ENCODE peak calls at places on chromosomes 2 and 18, in five cellular contexts. E is astrocyte, V is K562, Z is PC-3, F is H7. T is an unnamed sample. For H3K36me3, the result is how much of the 10 kb centered on the place peaks cover.

GRCh38 chr2:223669453-223670225 is 67.5 kb upstream of the SCG2 start:
- DNase-seq in E (peak), V (no peak), F (no peak), Z (no peak), T (peak)

GRCh38 chr18:66136039-66136438 is 385.2 kb downstream of the CDH7 start:
- DNase-seq in Z (no peak), E (peak), F (peak), V (no peak), T (no peak)

GRCh38 chr18:57427429-57428181 is 7.6 kb upstream of the ONECUT2 start:
- DNase-seq in F (peak), Z (no peak), E (no peak), V (no peak), T (no peak)

GRCh38 chr2:73291461-73292315 is 1.7 kb downstream of the EGR4 start:
- DNase-seq in Z (no peak), E (no peak), F (peak), V (no peak), T (no peak)

GRCh38 chr2:42504364-42505230 is 10.8 kb upstream of the KCNG3 start:
- DNase-seq in E (no peak), Z (no peak), F (no peak), V (no peak), T (no peak)

GRCh38 chr2:10331033-10331701 is 28.5 kb downstream of the HPCAL1 start:
- DNase-seq in V (peak), Z (peak), F (peak), E (peak), T (no peak)

GRCh38 chr2:237283136-237283928 is 130.6 kb downstream of the COL6A3 start:
- DNase-seq in F (no peak), Z (peak), E (peak), V (no peak), T (no peak)

GRCh38 chr2:54208364-54209240 is 47.4 kb downstream of the TSPYL6 start:
- DNase-seq in F (no peak), V (no peak), E (peak), Z (no peak), T (no peak)

GRCh38 chr2:180366481-180366880 is 359.4 kb upstream of the CWC22 start:
- DNase-seq in V (no peak), E (no peak), Z (no peak), F (no peak), T (no peak)

GRCh38 chr18:62925031-62925688 is 209.8 kb downstream of the PHLPP1 start:
- DNase-seq in Z (peak), E (peak), F (no peak), V (no peak), T (no peak)

GRCh38 chr2:217113496-217113895 is 253.6 kb upstream of the TNP1 start:
- DNase-seq in E (no peak), V (no peak), F (no peak), Z (no peak), T (no peak)

GRCh38 chr2:211881449-211881848 is 657.2 kb downstream of the ERBB4 start:
- DNase-seq in V (no peak), F (no peak), Z (no peak), E (no peak), T (no peak)

GRCh38 chr2:54054271-54054670 is 61.1 kb upstream of the ACYP2 start:
- DNase-seq in Z (no peak), E (no peak), F (no peak), V (no peak), T (no peak)

GRCh38 chr2:203808041-203808750 is 59.4 kb upstream of the CTLA4 start:
- DNase-seq in F (no peak), Z (peak), E (peak), V (no peak), T (peak)

GRCh38 chr2:123128951-123129350 is 896.1 kb upstream of the CNTNAP5 start:
- DNase-seq in V (no peak), Z (no peak), F (no peak), E (no peak), T (no peak)

GRCh38 chr2:4110273-4110672 is 406.9 kb downstream of the DCDC2C start:
- DNase-seq in V (no peak), E (no peak), Z (no peak), F (peak), T (no peak)

DNA sequence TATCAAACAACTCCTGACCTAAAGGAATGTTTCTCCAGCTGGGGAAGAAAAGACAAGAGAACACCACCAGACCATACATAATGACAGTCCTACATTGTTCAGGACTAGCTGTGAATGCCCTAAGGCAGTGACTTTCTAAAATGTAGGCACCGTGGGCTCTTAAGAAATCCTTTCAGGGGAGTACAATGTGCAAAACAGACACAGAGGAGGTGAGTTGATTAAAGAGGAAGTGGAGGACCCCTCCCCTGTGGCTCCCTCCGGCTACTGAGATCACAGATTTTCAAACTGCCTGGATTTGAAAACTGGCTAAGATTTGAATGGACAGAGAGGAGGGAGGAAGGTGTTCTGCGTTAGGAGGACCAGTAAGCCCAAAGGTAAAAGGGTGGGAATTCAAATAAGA is 89.3 kb downstream of the ANTXR1 start:
- DNase-seq in Z (no peak), V (no peak), F (no peak), E (no peak), T (no peak)
- H3K36me3 ChIP-seq in Z (under half), V (under half), F (under half), E (under half), T (under half)

GRCh38 chr2:85861650-85862049 is 27.1 kb downstream of the ST3GAL5 start:
- DNase-seq in E (no peak), Z (no peak), V (no peak), F (no peak), T (no peak)
- H3K36me3 ChIP-seq in E (under half), Z (under half), V (under half), F (under half), T (under half)

GRCh38 chr2:121501554-121501953 is 29.1 kb upstream of the RNU4ATAC start:
- DNase-seq in V (no peak), Z (peak), F (no peak), E (peak), T (no peak)
- H3K36me3 ChIP-seq in V (under half), Z (under half), F (under half), E (under half), T (under half)

GRCh38 chr18:34542625-34543024 is 167.5 kb upstream of the DTNA start:
- DNase-seq in E (no peak), F (no peak), V (no peak), Z (no peak), T (no peak)

GRCh38 chr18:34543940-34544339 is 166.2 kb upstream of the DTNA start:
- DNase-seq in V (no peak), F (no peak), Z (no peak), E (no peak), T (no peak)

GRCh38 chr18:34548120-34548972 is 161.8 kb upstream of the DTNA start:
- DNase-seq in F (peak), E (no peak), V (no peak), Z (no peak), T (no peak)

GRCh38 chr18:34543356-34543755 is 166.7 kb upstream of the DTNA start:
- DNase-seq in E (no peak), Z (no peak), V (no peak), F (no peak), T (no peak)

DNA sequence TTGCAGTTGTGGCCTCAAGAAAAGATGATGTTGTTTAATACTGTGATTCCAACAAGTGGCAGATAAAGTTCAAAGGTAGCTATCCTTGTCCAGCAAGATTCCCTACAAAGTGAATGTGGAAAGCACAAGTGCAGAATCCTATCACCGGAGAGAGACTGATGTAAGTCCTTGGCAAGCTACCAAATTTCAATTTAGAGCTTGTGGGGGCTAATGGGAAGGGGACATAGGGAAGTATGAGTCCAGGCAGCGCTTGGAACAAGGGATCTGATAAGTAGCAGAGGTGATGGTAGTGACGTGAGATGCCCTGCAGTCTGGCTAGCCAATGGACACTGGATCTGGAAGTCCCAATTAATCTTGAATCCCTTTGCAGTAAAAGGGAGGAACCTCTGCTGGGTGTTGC is 165.2 kb upstream of the DTNA start:
- DNase-seq in V (no peak), Z (no peak), E (no peak), F (no peak), T (no peak)
- H3K36me3 ChIP-seq in V (under half), Z (under half), E (under half), F (under half), T (under half)

GRCh38 chr2:241502281-241502680 is 6.1 kb downstream of the STK25 start:
- DNase-seq in Z (no peak), F (no peak), E (no peak), V (no peak), T (no peak)
- H3K36me3 ChIP-seq in Z (under half), F (under half), E (under half), V (half or more), T (under half)

GRCh38 chr2:240788482-240788881 is 31.5 kb downstream of the KIF1A start:
- DNase-seq in E (no peak), F (no peak), V (no peak), Z (no peak), T (no peak)
- H3K36me3 ChIP-seq in E (under half), F (under half), V (under half), Z (under half), T (under half)

DNA sequence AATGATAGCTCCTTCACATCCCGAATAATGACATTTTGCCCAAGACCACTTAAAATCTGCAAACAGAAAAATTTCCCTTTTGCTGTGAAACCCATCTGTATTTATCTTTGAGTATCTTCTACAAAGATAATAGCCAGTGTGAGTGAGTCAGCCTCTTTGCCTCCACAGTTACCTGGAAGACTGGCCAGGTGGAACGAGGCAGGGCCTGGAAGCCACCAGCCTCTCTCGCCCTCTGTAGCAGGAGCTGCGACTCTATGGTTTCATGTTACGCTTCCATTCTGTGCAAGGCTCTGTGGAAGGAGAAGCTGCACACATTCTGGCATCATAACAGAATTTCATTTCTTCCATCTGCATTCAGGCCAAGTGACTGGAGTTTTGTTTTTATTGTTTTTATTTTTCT is 9.6 kb downstream of the ELP2 start:
- DNase-seq in F (no peak), Z (no peak), V (no peak), E (no peak), T (no peak)
- H3K36me3 ChIP-seq in F (under half), Z (under half), V (half or more), E (half or more), T (under half)

GRCh38 chr2:96291751-96292150 is 13.6 kb downstream of the SNRNP200 start:
- DNase-seq in Z (no peak), V (no peak), E (no peak), F (no peak), T (no peak)
- H3K36me3 ChIP-seq in Z (half or more), V (half or more), E (half or more), F (half or more), T (half or more)

GRCh38 chr2:198101688-198102087 is 297.3 kb downstream of the PLCL1 start:
- DNase-seq in F (no peak), Z (no peak), E (no peak), V (no peak), T (no peak)

GRCh38 chr2:198100323-198100722 is 295.9 kb downstream of the PLCL1 start:
- DNase-seq in F (no peak), V (no peak), E (peak), Z (peak), T (no peak)

GRCh38 chr2:198106621-198107020 is 302.2 kb downstream of the PLCL1 start:
- DNase-seq in Z (no peak), V (no peak), E (no peak), F (no peak), T (no peak)

GRCh38 chr2:198102120-198102519 is 297.7 kb downstream of the PLCL1 start:
- DNase-seq in F (no peak), V (no peak), E (no peak), Z (no peak), T (no peak)

GRCh38 chr2:198102841-198103240 is 298.4 kb downstream of the PLCL1 start:
- DNase-seq in Z (no peak), V (no peak), F (no peak), E (no peak), T (no peak)
- H3K36me3 ChIP-seq in Z (under half), V (under half), F (under half), E (under half), T (under half)

T was measured in brain microvascular endothelial cell.